ENCODE peak calls at places on chromosomes 7 and 10, in four cellular contexts. One of them, this sample, is unnamed.

GRCh38 chr7:86013662-86014061 is 630.0 kb upstream of the GRM3 start:
- DNase-seq in A549: no peak
- DNase-seq in K562: no peak
- DNase-seq in HepG2: no peak
- DNase-seq in this sample: no peak

GRCh38 chr7:34991938-34992840 is 45.1 kb downstream of the DPY19L1 start:
- DNase-seq in A549: no peak
- DNase-seq in K562: peak; percentile 54
- DNase-seq in HepG2: no peak
- DNase-seq in this sample: peak; percentile 70

GRCh38 chr10:152915-153314 is 17.7 kb downstream of the ZMYND11 start:
- DNase-seq in A549: no peak
- DNase-seq in K562: no peak
- DNase-seq in HepG2: no peak
- DNase-seq in this sample: no peak

GRCh38 chr7:77455334-77455733 is 39.2 kb upstream of the GSAP start:
- DNase-seq in A549: peak; percentile 68
- DNase-seq in K562: no peak
- DNase-seq in HepG2: peak; percentile 60
- DNase-seq in this sample: peak; percentile 97

GRCh38 chr7:40331915-40332314 is 197.1 kb downstream of the SUGCT start:
- DNase-seq in A549: no peak
- DNase-seq in K562: no peak
- DNase-seq in HepG2: no peak
- DNase-seq in this sample: peak; percentile 4

GRCh38 chr10:64376169-64376568 is 855.0 kb downstream of the REEP3 start:
- DNase-seq in A549: no peak
- DNase-seq in K562: no peak
- DNase-seq in HepG2: no peak
- DNase-seq in this sample: no peak

GRCh38 chr7:138781004-138781403 is 16.8 kb upstream of the TMEM213 start:
- DNase-seq in A549: no peak
- DNase-seq in K562: no peak
- DNase-seq in HepG2: no peak
- DNase-seq in this sample: no peak

GRCh38 chr10:86535057-86535882 is 13.7 kb upstream of the WAPL start:
- DNase-seq in A549: peak; percentile 95
- DNase-seq in K562: peak; percentile 76
- DNase-seq in HepG2: peak; percentile 38
- DNase-seq in this sample: no peak

GRCh38 chr10:130959752-130960195 is 351.7 kb downstream of the TCERG1L start:
- DNase-seq in A549: no peak
- DNase-seq in K562: no peak
- DNase-seq in HepG2: no peak
- DNase-seq in this sample: no peak

GRCh38 chr10:71536332-71536731 is 139.6 kb downstream of the CDH23 start:
- DNase-seq in A549: no peak
- DNase-seq in K562: no peak
- DNase-seq in HepG2: no peak
- DNase-seq in this sample: no peak

GRCh38 chr10:103278862-103279298 is 1.9 kb downstream of the INA start:
- DNase-seq in A549: no peak
- DNase-seq in K562: peak; percentile 53
- DNase-seq in HepG2: no peak
- DNase-seq in this sample: peak; percentile 55

GRCh38 chr7:79090543-79090942 is 362.9 kb downstream of the MAGI2 start:
- DNase-seq in A549: no peak
- DNase-seq in K562: no peak
- DNase-seq in HepG2: no peak
- DNase-seq in this sample: peak; percentile 55

GRCh38 chr7:13713092-13713491 is 276.4 kb downstream of the ETV1 start:
- DNase-seq in A549: no peak
- DNase-seq in K562: no peak
- DNase-seq in HepG2: no peak
- DNase-seq in this sample: no peak

GRCh38 chr7:47332681-47333080 is 249.2 kb downstream of the TNS3 start:
- DNase-seq in A549: no peak
- DNase-seq in K562: no peak
- DNase-seq in HepG2: no peak
- DNase-seq in this sample: no peak

GRCh38 chr7:47331179-47331565 is 250.7 kb downstream of the TNS3 start:
- DNase-seq in A549: no peak
- DNase-seq in K562: no peak
- DNase-seq in HepG2: no peak
- DNase-seq in this sample: no peak

GRCh38 chr7:47330561-47331178 is 251.2 kb downstream of the TNS3 start:
- DNase-seq in A549: no peak
- DNase-seq in K562: no peak
- DNase-seq in HepG2: no peak
- DNase-seq in this sample: no peak

GRCh38 chr7:47333131-47333887 is 248.6 kb downstream of the TNS3 start:
- DNase-seq in A549: no peak
- DNase-seq in K562: no peak
- DNase-seq in HepG2: no peak
- DNase-seq in this sample: no peak

GRCh38 chr7:47332213-47332612 is 249.7 kb downstream of the TNS3 start:
- DNase-seq in A549: no peak
- DNase-seq in K562: no peak
- DNase-seq in HepG2: no peak
- DNase-seq in this sample: no peak
- TF ChIP-seq SMC3 in A549: no peak
- TF ChIP-seq SMC3 in K562: no peak
- TF ChIP-seq SMC3 in HepG2: no peak
- TF ChIP-seq SMC3 in this sample: no peak

GRCh38 chr10:98950106-98950505 is 285.5 kb downstream of the HPSE2 start:
- DNase-seq in A549: no peak
- DNase-seq in K562: no peak
- DNase-seq in HepG2: no peak
- DNase-seq in this sample: no peak
- TF ChIP-seq MAZ in A549: no peak
- TF ChIP-seq MAZ in K562: no peak
- TF ChIP-seq MAZ in HepG2: no peak
- TF ChIP-seq MAZ in this sample: no peak

GRCh38 chr7:31053986-31054385 is 1.9 kb downstream of the ADCYAP1R1 start:
- DNase-seq in A549: no peak
- DNase-seq in K562: no peak
- DNase-seq in HepG2: no peak
- DNase-seq in this sample: no peak

GRCh38 chr7:31051598-31052503 is at the start of gene ADCYAP1R1:
- DNase-seq in A549: no peak
- DNase-seq in K562: no peak
- DNase-seq in HepG2: no peak
- DNase-seq in this sample: no peak

GRCh38 chr7:31054608-31055273 is 2.6 kb downstream of the ADCYAP1R1 start:
- DNase-seq in A549: no peak
- DNase-seq in K562: no peak
- DNase-seq in HepG2: no peak
- DNase-seq in this sample: no peak

GRCh38 chr7:31052504-31052840 is 364 bp downstream of the ADCYAP1R1 start:
- DNase-seq in A549: no peak
- DNase-seq in K562: no peak
- DNase-seq in HepG2: no peak
- DNase-seq in this sample: no peak

DNA sequence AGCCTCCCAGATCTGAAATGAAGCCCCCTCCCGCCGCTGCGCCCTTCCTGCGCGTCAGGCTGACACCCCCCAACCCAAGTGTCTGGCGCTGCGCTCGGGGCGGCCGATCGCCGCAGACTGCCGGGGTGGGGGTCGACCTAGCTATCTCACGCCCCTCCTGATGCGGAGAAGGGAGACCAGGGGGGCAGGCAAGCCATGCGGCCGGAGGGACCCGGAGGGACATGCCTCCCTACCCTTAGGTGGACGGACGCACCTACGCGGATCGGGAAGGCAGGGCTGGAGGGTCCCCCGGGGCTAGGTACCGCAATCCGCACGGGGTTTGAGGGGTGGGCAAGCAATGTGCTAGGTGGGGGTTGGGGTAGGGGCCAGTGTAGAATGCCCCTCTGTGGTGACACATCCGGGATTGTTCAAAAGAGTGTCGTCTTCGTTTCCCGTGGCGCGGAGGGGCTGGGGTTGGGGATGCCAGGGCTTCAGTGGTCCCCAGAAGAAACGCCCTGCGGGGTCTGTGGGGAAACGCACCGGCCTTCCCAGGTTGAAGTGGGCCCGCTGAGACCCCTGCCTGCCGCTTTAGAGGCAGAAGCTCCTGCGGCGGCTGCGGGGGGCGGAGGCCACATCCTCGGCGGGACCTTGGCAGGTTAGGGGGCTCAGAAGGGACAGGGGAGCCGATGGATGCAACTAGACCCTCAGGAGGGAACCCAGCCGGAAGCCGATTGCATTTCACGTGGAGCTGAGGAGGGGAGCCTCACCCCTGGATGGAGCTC is 913 bp downstream of the ADCYAP1R1 start:
- DNase-seq in A549: no peak
- DNase-seq in K562: no peak
- DNase-seq in HepG2: no peak
- DNase-seq in this sample: no peak
- H3K4me3 ChIP-seq in A549: peak overlapping the region; percentile 49
- H3K4me3 ChIP-seq in K562: no peak overlapping the region
- H3K4me3 ChIP-seq in HepG2: no peak overlapping the region
- H3K4me3 ChIP-seq in this sample: no peak overlapping the region

GRCh38 chr7:12674861-12675260 is 12.6 kb upstream of the ARL4A start:
- DNase-seq in A549: no peak
- DNase-seq in K562: peak; percentile 61
- DNase-seq in HepG2: peak; percentile 84
- DNase-seq in this sample: peak; percentile 61
- TF ChIP-seq SMC3 in A549: no peak
- TF ChIP-seq SMC3 in K562: peak; percentile 20
- TF ChIP-seq SMC3 in HepG2: peak; percentile 81
- TF ChIP-seq SMC3 in this sample: peak; percentile 15

DNA sequence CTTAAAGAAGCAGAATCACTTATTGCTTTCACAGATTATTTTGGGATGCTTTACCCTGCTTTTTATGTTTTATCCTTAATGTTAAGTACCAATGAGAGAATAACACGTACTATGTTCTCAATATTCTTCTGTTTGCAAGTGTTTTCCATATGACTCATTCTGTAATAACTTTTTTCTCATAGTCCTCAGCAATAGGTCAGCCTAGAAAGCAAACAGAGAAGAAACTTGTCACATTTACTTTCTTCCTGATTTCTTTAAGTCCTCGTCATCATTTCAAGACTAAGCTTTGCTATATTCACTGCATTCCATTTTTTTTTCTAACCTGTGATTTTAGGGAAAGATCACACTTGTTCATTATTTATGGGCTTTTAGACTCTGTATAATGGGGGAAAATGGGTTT is 6.8 kb upstream of the AGR2 start:
- DNase-seq in A549: peak; percentile 34
- DNase-seq in K562: no peak
- DNase-seq in HepG2: no peak
- DNase-seq in this sample: peak; percentile 73
- TF ChIP-seq MAZ in A549: no peak
- TF ChIP-seq MAZ in K562: no peak
- TF ChIP-seq MAZ in HepG2: no peak
- TF ChIP-seq MAZ in this sample: no peak

GRCh38 chr10:30188567-30189253 is 129.3 kb upstream of the JCAD start:
- DNase-seq in A549: no peak
- DNase-seq in K562: no peak
- DNase-seq in HepG2: no peak
- DNase-seq in this sample: no peak

GRCh38 chr10:30186371-30186875 is 127.0 kb upstream of the JCAD start:
- DNase-seq in A549: no peak
- DNase-seq in K562: peak; percentile 10
- DNase-seq in HepG2: peak; percentile 64
- DNase-seq in this sample: no peak

GRCh38 chr10:30189254-30189583 is 129.8 kb upstream of the JCAD start:
- DNase-seq in A549: no peak
- DNase-seq in K562: no peak
- DNase-seq in HepG2: peak; percentile 11
- DNase-seq in this sample: no peak

GRCh38 chr10:30187010-30187409 is 127.6 kb upstream of the JCAD start:
- DNase-seq in A549: no peak
- DNase-seq in K562: no peak
- DNase-seq in HepG2: no peak
- DNase-seq in this sample: no peak

GRCh38 chr10:30188101-30188500 is 128.7 kb upstream of the JCAD start:
- DNase-seq in A549: no peak
- DNase-seq in K562: no peak
- DNase-seq in HepG2: no peak
- DNase-seq in this sample: peak; percentile 38
- H3K4me3 ChIP-seq in A549: no peak overlapping the region
- H3K4me3 ChIP-seq in K562: no peak overlapping the region
- H3K4me3 ChIP-seq in HepG2: no peak overlapping the region
- H3K4me3 ChIP-seq in this sample: no peak overlapping the region

GRCh38 chr10:132713421-132714095 is 72.4 kb downstream of the NKX6-2 start:
- DNase-seq in A549: no peak
- DNase-seq in K562: no peak
- DNase-seq in HepG2: no peak
- DNase-seq in this sample: no peak
- TF ChIP-seq SMC3 in A549: no peak
- TF ChIP-seq SMC3 in K562: no peak
- TF ChIP-seq SMC3 in HepG2: no peak
- TF ChIP-seq SMC3 in this sample: no peak

GRCh38 chr10:49698679-49699078 is 19.2 kb downstream of the C10orf53 start:
- DNase-seq in A549: no peak
- DNase-seq in K562: no peak
- DNase-seq in HepG2: no peak
- DNase-seq in this sample: no peak

GRCh38 chr10:49696311-49696710 is 16.9 kb downstream of the C10orf53 start:
- DNase-seq in A549: no peak
- DNase-seq in K562: no peak
- DNase-seq in HepG2: no peak
- DNase-seq in this sample: no peak

GRCh38 chr10:49700211-49700610 is 20.8 kb downstream of the C10orf53 start:
- DNase-seq in A549: no peak
- DNase-seq in K562: no peak
- DNase-seq in HepG2: no peak
- DNase-seq in this sample: no peak

GRCh38 chr10:49700997-49701396 is 21.5 kb downstream of the C10orf53 start:
- DNase-seq in A549: no peak
- DNase-seq in K562: no peak
- DNase-seq in HepG2: no peak
- DNase-seq in this sample: no peak
- TF ChIP-seq MAZ in A549: no peak
- TF ChIP-seq MAZ in K562: no peak
- TF ChIP-seq MAZ in HepG2: no peak
- TF ChIP-seq MAZ in this sample: no peak